ENCODE peak calls at places on chromosomes 13 and 19, in nine cellular contexts. G is thoracic aorta, S is fibroblast of villous mesenchyme, R is kidney epithelial cell, K is BJ, J is astrocyte of the cerebellum, O is left ventricle myocardium inferior, P is stomach, D is fibroblast of mammary gland. T is an unnamed sample.

GRCh38 chr13:31851201-31851600 is 111.9 kb downstream of the RXFP2 start:
- DNase-seq in G (no peak), S (no peak), R (no peak), K (no peak), J (no peak), O (no peak), P (no peak), D (no peak), T (no peak)

GRCh38 chr19:8986296-8986695 is 23.9 kb downstream of the MUC16 start:
- DNase-seq in G (no peak), S (no peak), R (no peak), K (no peak), J (no peak), O (no peak), P (no peak), D (no peak), T (no peak)

GRCh38 chr19:2549701-2550191 is 73.8 kb downstream of the GADD45B start:
- DNase-seq in G (no peak), S (peak), R (no peak), K (peak), J (peak), O (peak), P (peak), D (peak), T (no peak)

GRCh38 chr13:99339736-99340392 is 32.7 kb upstream of the GPR183 start:
- DNase-seq in G (no peak), S (peak), R (no peak), K (no peak), J (no peak), O (no peak), P (peak), D (peak), T (peak)

GRCh38 chr13:31848621-31849020 is 109.3 kb downstream of the RXFP2 start:
- DNase-seq in G (no peak), S (no peak), R (no peak), K (no peak), J (no peak), O (no peak), P (no peak), D (no peak), T (no peak)

GRCh38 chr19:6287269-6287885 is 7.6 kb upstream of the MLLT1 start:
- DNase-seq in G (no peak), S (no peak), R (no peak), K (no peak), J (no peak), O (no peak), P (no peak), D (no peak), T (no peak)

GRCh38 chr13:18921063-18921462 is 260.6 kb downstream of the TUBA3C start:
- DNase-seq in G (no peak), S (no peak), R (no peak), K (no peak), J (no peak), O (no peak), P (no peak), D (no peak), T (no peak)

GRCh38 chr13:36681894-36682624 is 8.2 kb downstream of the SERTM1 start:
- DNase-seq in G (no peak), S (no peak), R (no peak), K (no peak), J (no peak), O (no peak), P (no peak), D (no peak), T (no peak)

GRCh38 chr13:25901460-25902376 is 150.1 kb downstream of the SHISA2 start:
- DNase-seq in G (no peak), S (no peak), R (peak), K (no peak), J (peak), O (no peak), P (no peak), D (peak), T (peak)

GRCh38 chr13:61277877-61278276 is 137.8 kb downstream of the PCDH20 start:
- DNase-seq in G (no peak), S (no peak), R (no peak), K (no peak), J (no peak), O (no peak), P (no peak), D (no peak), T (no peak)

GRCh38 chr13:97283888-97284287 is 61.8 kb downstream of the MBNL2 start:
- DNase-seq in G (no peak), S (no peak), R (no peak), K (no peak), J (no peak), O (no peak), P (no peak), D (no peak), T (no peak)

GRCh38 chr13:62838891-62839290 is 1423.2 kb upstream of the PCDH20 start:
- DNase-seq in G (no peak), S (no peak), R (no peak), K (no peak), J (no peak), O (no peak), P (no peak), D (no peak), T (no peak)

GRCh38 chr13:92074658-92075057 is 676.2 kb downstream of the GPC5 start:
- DNase-seq in G (no peak), S (no peak), R (no peak), K (no peak), J (no peak), O (no peak), P (no peak), D (no peak), T (peak)

GRCh38 chr13:79589605-79590511 is 108.9 kb downstream of the NDFIP2 start:
- DNase-seq in G (no peak), S (peak), R (no peak), K (no peak), J (no peak), O (no peak), P (no peak), D (peak), T (no peak)

GRCh38 chr13:58452123-58452623 is 820.6 kb downstream of the PCDH17 start:
- DNase-seq in G (no peak), S (no peak), R (no peak), K (no peak), J (no peak), O (no peak), P (no peak), D (no peak), T (no peak)

GRCh38 chr19:31000913-31001312 is 348.3 kb downstream of the TSHZ3 start:
- DNase-seq in G (no peak), S (no peak), R (no peak), K (no peak), J (no peak), O (no peak), P (no peak), D (no peak), T (no peak)

GRCh38 chr13:94987869-94988268 is 275.5 kb upstream of the SOX21 start:
- DNase-seq in G (no peak), S (peak), R (no peak), K (no peak), J (no peak), O (no peak), P (no peak), D (peak), T (no peak)

GRCh38 chr19:10553943-10554381 is 10.3 kb downstream of the ATG4D start:
- DNase-seq in G (no peak), S (no peak), R (no peak), K (no peak), J (no peak), O (no peak), P (peak), D (no peak), T (no peak)

GRCh38 chr13:111502957-111503356 is 182.5 kb downstream of the TEX29 start:
- DNase-seq in G (no peak), S (no peak), R (no peak), K (no peak), J (no peak), O (no peak), P (peak), D (no peak), T (no peak)

GRCh38 chr13:27296496-27296895 is 25.9 kb downstream of the RASL11A start:
- DNase-seq in G (no peak), S (no peak), R (no peak), K (no peak), J (no peak), O (no peak), P (no peak), D (no peak), T (no peak)

GRCh38 chr13:71879129-71879535 is 12.1 kb upstream of the DACH1 start:
- DNase-seq in G (no peak), S (peak), R (no peak), K (no peak), J (no peak), O (no peak), P (no peak), D (no peak), T (no peak)

GRCh38 chr19:18294467-18294864 is 13.0 kb upstream of the JUND start:
- DNase-seq in G (no peak), S (no peak), R (no peak), K (no peak), J (no peak), O (no peak), P (peak), D (no peak), T (no peak)

GRCh38 chr13:64553411-64554129 is 2676.6 kb downstream of the PCDH9 start:
- DNase-seq in G (no peak), S (no peak), R (no peak), K (no peak), J (no peak), O (no peak), P (no peak), D (peak), T (no peak)

GRCh38 chr19:48351341-48351752 is 12.4 kb downstream of the TMEM143 start:
- DNase-seq in G (no peak), S (peak), R (no peak), K (no peak), J (no peak), O (peak), P (peak), D (peak), T (no peak)

GRCh38 chr13:84896128-84896527 is 903.1 kb downstream of the SLITRK6 start:
- DNase-seq in G (no peak), S (peak), R (peak), K (peak), J (peak), O (no peak), P (no peak), D (peak), T (peak)

GRCh38 chr19:409515-410242 is 732 bp upstream of the C2CD4C start:
- DNase-seq in G (no peak), S (no peak), R (no peak), K (no peak), J (no peak), O (no peak), P (no peak), D (no peak), T (no peak)

GRCh38 chr19:48325265-48325910 is at the start of gene EMP3:
- DNase-seq in G (peak), S (peak), R (no peak), K (peak), J (peak), O (peak), P (peak), D (peak), T (no peak)

GRCh38 chr13:86409466-86410241 is 610.4 kb upstream of the SLITRK6 start:
- DNase-seq in G (no peak), S (no peak), R (no peak), K (no peak), J (no peak), O (no peak), P (no peak), D (no peak), T (no peak)

GRCh38 chr19:16234552-16235445 is 37.1 kb downstream of the AP1M1 start:
- DNase-seq in G (no peak), S (no peak), R (no peak), K (no peak), J (no peak), O (no peak), P (no peak), D (no peak), T (no peak)

GRCh38 chr19:7461841-7462629 is 26.8 kb downstream of the PEX11G start:
- DNase-seq in G (no peak), S (no peak), R (no peak), K (no peak), J (no peak), O (no peak), P (no peak), D (no peak), T (no peak)

GRCh38 chr13:103471896-103472295 is 405.7 kb upstream of the SLC10A2 start:
- DNase-seq in G (no peak), S (no peak), R (peak), K (no peak), J (no peak), O (no peak), P (no peak), D (no peak), T (peak)

GRCh38 chr19:58544591-58545285 is 874 bp downstream of the TRIM28 start:
- DNase-seq in G (no peak), S (peak), R (no peak), K (no peak), J (no peak), O (no peak), P (no peak), D (peak), T (no peak)

GRCh38 chr13:77061362-77061761 is 34.4 kb upstream of the FBXL3 start:
- DNase-seq in G (no peak), S (no peak), R (no peak), K (no peak), J (no peak), O (no peak), P (no peak), D (no peak), T (no peak)

GRCh38 chr13:48156466-48156865 is 61.6 kb upstream of the MED4 start:
- DNase-seq in G (no peak), S (no peak), R (no peak), K (no peak), J (no peak), O (no peak), P (peak), D (no peak), T (no peak)

GRCh38 chr19:12828494-12828893 is 5.9 kb downstream of the RTBDN start:
- DNase-seq in G (no peak), S (peak), R (no peak), K (no peak), J (no peak), O (no peak), P (peak), D (peak), T (no peak)

GRCh38 chr19:12821761-12822160 is 12.6 kb downstream of the RTBDN start:
- DNase-seq in G (no peak), S (no peak), R (no peak), K (no peak), J (no peak), O (no peak), P (no peak), D (peak), T (no peak)

GRCh38 chr19:12825259-12826131 is 8.9 kb downstream of the RTBDN start:
- DNase-seq in G (no peak), S (peak), R (no peak), K (no peak), J (no peak), O (no peak), P (peak), D (no peak), T (no peak)
- TF ChIP-seq CTCF in G (no peak), S (peak), R (peak), K (peak), J (peak), O (peak), P (no peak), D (no peak), T (peak)

GRCh38 chr13:106145070-106145469 is 390.4 kb downstream of the EFNB2 start:
- DNase-seq in G (no peak), S (no peak), R (no peak), K (no peak), J (no peak), O (no peak), P (no peak), D (no peak), T (no peak)

GRCh38 chr13:106145997-106146864 is 389.2 kb downstream of the EFNB2 start:
- DNase-seq in G (no peak), S (no peak), R (no peak), K (no peak), J (no peak), O (no peak), P (no peak), D (no peak), T (no peak)

GRCh38 chr13:106140476-106140875 is 395.0 kb downstream of the EFNB2 start:
- DNase-seq in G (no peak), S (no peak), R (no peak), K (no peak), J (no peak), O (no peak), P (no peak), D (peak), T (no peak)

GRCh38 chr13:106143392-106143791 is 392.1 kb downstream of the EFNB2 start:
- DNase-seq in G (no peak), S (peak), R (no peak), K (no peak), J (peak), O (no peak), P (no peak), D (peak), T (no peak)

GRCh38 chr13:106143930-106144709 is 391.3 kb downstream of the EFNB2 start:
- DNase-seq in G (no peak), S (no peak), R (no peak), K (no peak), J (no peak), O (no peak), P (peak), D (no peak), T (no peak)
- H3K4me3 ChIP-seq in G (no peak), S (no peak), R (no peak), K (no peak), J (no peak), O (no peak), P (no peak), D (no peak), T (no peak)

DNA sequence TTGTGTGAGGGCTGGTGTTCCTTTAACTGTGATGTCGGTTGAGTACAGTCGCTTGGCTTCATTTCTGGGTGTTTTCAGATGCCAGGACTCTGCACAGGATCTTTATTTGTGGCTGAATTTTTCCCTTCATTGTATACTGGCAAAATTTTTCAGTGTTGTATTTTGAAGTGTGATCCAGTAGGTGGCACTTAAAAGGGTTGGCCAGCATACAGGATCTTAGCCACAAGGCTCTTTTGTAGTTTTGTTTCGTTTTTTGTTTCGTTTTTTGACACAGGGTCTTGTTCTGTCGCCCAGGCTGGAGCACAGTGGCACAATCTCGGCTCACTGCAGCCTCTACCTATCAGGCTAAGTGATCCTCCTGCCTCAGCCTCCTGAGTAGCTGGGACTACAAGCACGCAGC is 8.7 kb downstream of the FCAR start:
- DNase-seq in G (no peak), S (no peak), R (no peak), K (no peak), J (no peak), O (no peak), P (no peak), D (no peak), T (no peak)
- TF ChIP-seq CTCF in G (no peak), S (no peak), R (no peak), K (no peak), J (no peak), O (no peak), P (no peak), D (no peak), T (no peak)

GRCh38 chr19:44164327-44164672 is 600 bp upstream of the ZNF226 start:
- DNase-seq in G (no peak), S (no peak), R (no peak), K (no peak), J (no peak), O (no peak), P (no peak), D (no peak), T (no peak)
- H3K4me3 ChIP-seq in G (peak), S (peak), R (peak), K (peak), J (peak), O (peak), P (peak), D (peak), T (peak)

DNA sequence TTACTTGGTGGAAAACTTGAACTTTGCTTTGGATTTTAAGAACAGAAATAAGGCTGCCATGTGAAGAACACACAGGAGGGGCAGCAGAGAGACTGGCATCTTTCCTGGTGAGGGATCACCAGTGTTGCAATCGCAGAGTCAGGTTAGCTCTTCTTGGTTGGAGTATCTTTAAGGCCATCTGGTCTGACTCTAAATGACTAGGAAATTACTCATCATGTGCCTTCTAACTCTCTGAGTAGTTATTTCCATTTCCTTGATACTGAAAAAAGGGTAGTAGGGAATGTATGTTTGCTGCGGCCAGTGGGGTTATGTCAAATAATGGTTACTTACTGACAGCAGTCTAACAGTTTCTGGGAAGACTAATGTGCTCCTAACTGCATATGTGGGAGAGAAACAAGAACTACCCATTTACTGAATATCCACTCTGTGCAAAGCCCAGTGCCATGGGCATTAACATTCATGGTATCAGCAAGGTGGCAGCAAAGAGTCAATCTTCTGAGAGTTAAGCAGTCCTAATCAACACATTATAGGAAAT is 122.1 kb downstream of the COG6 start:
- DNase-seq in G (no peak), S (peak), R (peak), K (peak), J (peak), O (no peak), P (no peak), D (peak), T (peak)
- TF ChIP-seq CTCF in G (no peak), S (peak), R (peak), K (peak), J (peak), O (peak), P (peak), D (peak), T (peak)

GRCh38 chr13:46553521-46553885 is 533 bp downstream of the LRCH1 start:
- DNase-seq in G (no peak), S (no peak), R (no peak), K (no peak), J (no peak), O (no peak), P (no peak), D (no peak), T (no peak)

GRCh38 chr13:46550822-46551221 is 2.1 kb upstream of the LRCH1 start:
- DNase-seq in G (no peak), S (no peak), R (no peak), K (no peak), J (no peak), O (no peak), P (no peak), D (no peak), T (no peak)

GRCh38 chr13:46552888-46553520 is at the start of gene LRCH1:
- DNase-seq in G (peak), S (peak), R (no peak), K (no peak), J (peak), O (peak), P (peak), D (peak), T (no peak)

GRCh38 chr13:46552302-46552680 is 679 bp upstream of the LRCH1 start:
- DNase-seq in G (no peak), S (no peak), R (no peak), K (no peak), J (no peak), O (no peak), P (peak), D (no peak), T (no peak)

GRCh38 chr13:46551410-46552301 is 1.3 kb upstream of the LRCH1 start:
- DNase-seq in G (peak), S (peak), R (no peak), K (no peak), J (no peak), O (peak), P (peak), D (peak), T (no peak)
- H3K4me3 ChIP-seq in G (peak), S (peak), R (peak), K (no peak), J (peak), O (peak), P (peak), D (no peak), T (peak)

DNA sequence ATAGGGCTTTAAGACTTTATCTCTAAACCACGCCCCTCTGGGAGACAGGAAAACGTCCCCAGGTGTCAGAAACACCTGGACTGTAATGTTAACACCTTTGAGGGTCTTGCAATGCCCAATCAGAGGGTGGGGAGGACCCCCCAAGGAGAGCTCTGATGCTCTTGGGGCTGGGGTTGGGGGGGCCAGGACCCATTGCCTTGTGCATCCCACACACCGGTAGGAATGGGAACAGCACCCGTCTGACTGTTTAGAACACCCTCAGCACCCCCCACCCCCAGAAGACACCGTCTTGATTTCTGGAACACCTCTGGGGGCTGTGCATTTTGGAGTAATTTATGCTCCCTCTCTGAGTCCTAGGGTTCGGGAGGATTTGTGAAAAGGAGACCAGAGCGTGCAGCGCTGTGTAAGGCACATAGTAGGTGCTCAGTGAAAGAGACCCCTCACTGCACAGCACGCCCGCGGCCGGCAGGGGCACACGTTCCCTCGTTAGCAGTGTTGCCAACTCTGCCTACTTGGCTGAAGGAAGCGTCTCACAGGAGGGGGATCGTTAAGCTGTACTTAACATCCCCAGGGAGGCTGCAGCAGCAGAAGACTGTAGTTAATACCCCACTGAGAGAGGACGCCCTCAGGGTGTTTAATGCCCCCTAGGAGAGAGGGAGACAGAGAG is 2.8 kb upstream of the ERFL start:
- DNase-seq in G (no peak), S (no peak), R (no peak), K (no peak), J (no peak), O (no peak), P (no peak), D (no peak), T (no peak)
- TF ChIP-seq CTCF in G (no peak), S (peak), R (peak), K (peak), J (peak), O (peak), P (no peak), D (peak), T (peak)

T was measured in epithelial cell of proximal tubule.